ENCODE peak calls at places on chromosomes 7 and 10, in four cellular contexts. One of them, this sample, is unnamed.

GRCh38 chr7:36303202-36304098 is 86.2 kb upstream of the ANLN start:
- DNase-seq in spleen: no peak
- DNase-seq in RWPE1: peak
- DNase-seq in CD8-positive, alpha-beta T cell: no peak
- DNase-seq in this sample: peak

GRCh38 chr7:102232686-102233286 is 53.9 kb upstream of the SH2B2 start:
- DNase-seq in spleen: no peak
- DNase-seq in RWPE1: no peak
- DNase-seq in CD8-positive, alpha-beta T cell: no peak
- DNase-seq in this sample: no peak

GRCh38 chr10:120422459-120422858 is 34.6 kb upstream of the PLPP4 start:
- DNase-seq in spleen: no peak
- DNase-seq in RWPE1: peak
- DNase-seq in CD8-positive, alpha-beta T cell: no peak
- DNase-seq in this sample: peak

GRCh38 chr10:11697718-11698527 is 44.3 kb upstream of the ECHDC3 start:
- DNase-seq in spleen: no peak
- DNase-seq in RWPE1: no peak
- DNase-seq in CD8-positive, alpha-beta T cell: no peak
- DNase-seq in this sample: peak

GRCh38 chr7:80284848-80285247 is 150.2 kb downstream of the GNAI1 start:
- DNase-seq in spleen: no peak
- DNase-seq in RWPE1: peak
- DNase-seq in CD8-positive, alpha-beta T cell: no peak
- DNase-seq in this sample: peak

GRCh38 chr7:43491984-43492383 is 90.9 kb upstream of the STK17A start:
- DNase-seq in spleen: no peak
- DNase-seq in RWPE1: peak
- DNase-seq in CD8-positive, alpha-beta T cell: no peak
- DNase-seq in this sample: peak

GRCh38 chr7:137847418-137848050 is 760 bp upstream of the DGKI start:
- DNase-seq in spleen: no peak
- DNase-seq in RWPE1: no peak
- DNase-seq in CD8-positive, alpha-beta T cell: no peak
- DNase-seq in this sample: no peak

GRCh38 chr7:158638001-158638400 is 50.4 kb upstream of the PTPRN2 start:
- DNase-seq in spleen: no peak
- DNase-seq in RWPE1: no peak
- DNase-seq in CD8-positive, alpha-beta T cell: no peak
- DNase-seq in this sample: no peak

GRCh38 chr7:82204694-82205093 is 238.9 kb downstream of the CACNA2D1 start:
- DNase-seq in spleen: no peak
- DNase-seq in RWPE1: no peak
- DNase-seq in CD8-positive, alpha-beta T cell: no peak
- DNase-seq in this sample: peak

GRCh38 chr10:114615600-114616007 is 42.5 kb downstream of the ABLIM1 start:
- DNase-seq in spleen: no peak
- DNase-seq in RWPE1: no peak
- DNase-seq in CD8-positive, alpha-beta T cell: no peak
- DNase-seq in this sample: peak

GRCh38 chr10:20841419-20841818 is 55.7 kb downstream of the NEBL start:
- DNase-seq in spleen: no peak
- DNase-seq in RWPE1: no peak
- DNase-seq in CD8-positive, alpha-beta T cell: no peak
- DNase-seq in this sample: no peak

GRCh38 chr7:140723002-140723401 is 26.5 kb downstream of the NDUFB2 start:
- DNase-seq in spleen: no peak
- DNase-seq in RWPE1: no peak
- DNase-seq in CD8-positive, alpha-beta T cell: peak
- DNase-seq in this sample: no peak

GRCh38 chr10:5536486-5536885 is 11.7 kb downstream of the CALML3 start:
- DNase-seq in spleen: peak
- DNase-seq in RWPE1: no peak
- DNase-seq in CD8-positive, alpha-beta T cell: no peak
- DNase-seq in this sample: no peak

GRCh38 chr7:12211054-12212050 is at the start of gene TMEM106B:
- DNase-seq in spleen: peak
- DNase-seq in RWPE1: peak
- DNase-seq in CD8-positive, alpha-beta T cell: peak
- DNase-seq in this sample: peak
- TF ChIP-seq CTCF in spleen: no peak
- TF ChIP-seq CTCF in RWPE1: peak
- TF ChIP-seq CTCF in CD8-positive, alpha-beta T cell: peak
- TF ChIP-seq CTCF in this sample: peak

DNA sequence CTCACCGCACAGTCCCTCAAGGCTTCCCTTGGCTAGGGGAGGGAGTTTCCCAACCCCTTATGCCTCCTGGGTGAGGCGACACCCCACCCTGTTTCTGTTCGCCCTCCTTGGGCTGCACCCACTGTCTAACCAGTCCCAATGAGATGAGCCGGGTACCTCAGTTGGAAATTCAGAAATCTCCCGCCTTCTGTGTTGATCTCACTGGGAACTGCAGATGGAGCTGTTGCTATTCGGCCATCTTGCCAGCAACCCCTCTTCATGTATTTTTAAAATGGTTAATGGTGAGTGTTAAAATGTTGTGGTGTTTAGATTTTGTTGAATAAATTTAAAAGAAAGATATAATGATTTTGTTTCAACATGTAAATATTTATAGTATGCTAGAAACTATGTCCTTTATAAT is 22.0 kb downstream of the UMAD1 start:
- DNase-seq in spleen: no peak
- DNase-seq in RWPE1: no peak
- DNase-seq in CD8-positive, alpha-beta T cell: no peak
- DNase-seq in this sample: peak
- TF ChIP-seq CTCF in spleen: no peak
- TF ChIP-seq CTCF in RWPE1: peak
- TF ChIP-seq CTCF in CD8-positive, alpha-beta T cell: no peak
- TF ChIP-seq CTCF in this sample: peak

GRCh38 chr10:24722676-24723385 is 856 bp downstream of the ARHGAP21 start:
- DNase-seq in spleen: peak
- DNase-seq in RWPE1: no peak
- DNase-seq in CD8-positive, alpha-beta T cell: peak
- DNase-seq in this sample: peak

GRCh38 chr10:24720096-24720495 is 3.6 kb downstream of the ARHGAP21 start:
- DNase-seq in spleen: no peak
- DNase-seq in RWPE1: no peak
- DNase-seq in CD8-positive, alpha-beta T cell: no peak
- DNase-seq in this sample: peak

GRCh38 chr10:24722131-24722675 is 1.5 kb downstream of the ARHGAP21 start:
- DNase-seq in spleen: no peak
- DNase-seq in RWPE1: no peak
- DNase-seq in CD8-positive, alpha-beta T cell: no peak
- DNase-seq in this sample: peak

GRCh38 chr10:24723386-24723787 is 300 bp downstream of the ARHGAP21 start:
- DNase-seq in spleen: peak
- DNase-seq in RWPE1: no peak
- DNase-seq in CD8-positive, alpha-beta T cell: no peak
- DNase-seq in this sample: no peak

DNA sequence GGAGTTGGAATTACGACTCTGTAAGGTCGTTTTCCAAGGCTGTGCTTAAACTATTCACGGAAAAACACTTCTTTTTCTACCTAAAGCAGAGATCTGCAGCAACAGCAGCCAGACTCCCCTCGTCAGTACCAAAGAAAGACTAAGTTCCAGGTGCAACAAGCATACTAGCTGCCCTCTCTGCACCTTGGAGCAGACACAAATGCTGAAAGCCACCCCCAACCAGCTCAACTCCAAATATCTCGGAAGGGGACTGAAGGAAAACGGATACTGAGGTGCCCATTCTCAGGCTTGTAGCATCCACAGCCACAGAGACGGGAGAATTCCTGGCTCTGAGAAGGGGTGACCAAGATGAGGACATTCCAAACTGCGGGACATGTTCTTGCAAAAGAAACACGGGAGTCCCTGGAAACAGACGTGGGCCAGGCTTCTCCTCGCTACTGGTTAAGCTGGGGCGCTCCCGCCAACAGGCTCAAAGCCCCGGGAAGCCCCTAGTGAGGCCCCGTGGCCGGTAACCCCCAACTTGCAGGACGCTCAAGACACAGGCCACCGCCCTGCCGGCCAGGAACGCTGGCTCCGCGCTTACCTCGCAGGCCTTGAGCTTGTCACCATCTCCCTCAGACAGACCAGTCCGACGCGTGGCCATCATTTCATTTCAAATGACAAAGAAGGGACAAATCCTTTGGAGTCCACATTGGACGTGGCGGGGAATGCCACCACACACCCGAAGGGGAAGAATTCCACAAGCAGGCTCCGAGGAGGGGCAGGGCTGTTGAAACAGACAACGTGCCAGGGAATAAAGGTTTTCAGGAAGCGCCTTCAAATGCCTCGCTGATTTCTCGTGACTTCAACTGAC is 2.2 kb downstream of the ARHGAP21 start:
- DNase-seq in spleen: peak
- DNase-seq in RWPE1: no peak
- DNase-seq in CD8-positive, alpha-beta T cell: no peak
- DNase-seq in this sample: peak
- TF ChIP-seq CTCF in spleen: no peak
- TF ChIP-seq CTCF in RWPE1: no peak
- TF ChIP-seq CTCF in CD8-positive, alpha-beta T cell: no peak
- TF ChIP-seq CTCF in this sample: no peak

GRCh38 chr7:87219545-87220025 is at the start of gene TMEM243:
- DNase-seq in spleen: peak
- DNase-seq in RWPE1: peak
- DNase-seq in CD8-positive, alpha-beta T cell: peak
- DNase-seq in this sample: peak
- TF ChIP-seq CTCF in spleen: no peak
- TF ChIP-seq CTCF in RWPE1: no peak
- TF ChIP-seq CTCF in CD8-positive, alpha-beta T cell: peak
- TF ChIP-seq CTCF in this sample: no peak

DNA sequence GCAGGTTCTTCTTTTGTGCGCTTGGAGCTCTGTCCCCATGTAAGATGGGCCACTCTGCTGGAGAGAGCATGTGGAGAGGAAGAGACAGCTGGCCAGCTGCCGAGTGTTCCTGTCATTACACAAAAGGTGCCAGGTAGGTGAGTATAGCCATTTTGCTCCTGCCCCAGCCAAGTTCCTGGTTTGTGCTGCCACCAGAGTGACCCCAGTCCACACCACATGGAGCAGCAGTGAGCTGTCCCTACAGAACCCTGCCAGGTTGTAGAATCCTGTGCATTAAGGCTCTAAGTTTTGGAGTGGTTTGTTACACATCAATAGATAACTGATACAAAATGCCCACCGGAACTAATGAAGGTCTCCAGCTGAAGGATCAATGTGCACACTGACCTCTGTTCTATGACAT is 84.6 kb upstream of the GHITM start:
- DNase-seq in spleen: no peak
- DNase-seq in RWPE1: no peak
- DNase-seq in CD8-positive, alpha-beta T cell: no peak
- DNase-seq in this sample: no peak
- TF ChIP-seq CTCF in spleen: no peak
- TF ChIP-seq CTCF in RWPE1: no peak
- TF ChIP-seq CTCF in CD8-positive, alpha-beta T cell: no peak
- TF ChIP-seq CTCF in this sample: peak

GRCh38 chr7:133051066-133051465 is 30.8 kb downstream of the CHCHD3 start:
- DNase-seq in spleen: no peak
- DNase-seq in RWPE1: no peak
- DNase-seq in CD8-positive, alpha-beta T cell: no peak
- DNase-seq in this sample: no peak
- TF ChIP-seq CTCF in spleen: no peak
- TF ChIP-seq CTCF in RWPE1: no peak
- TF ChIP-seq CTCF in CD8-positive, alpha-beta T cell: no peak
- TF ChIP-seq CTCF in this sample: no peak

GRCh38 chr7:112079671-112080070 is 126.5 kb downstream of the DOCK4 start:
- DNase-seq in spleen: no peak
- DNase-seq in RWPE1: no peak
- DNase-seq in CD8-positive, alpha-beta T cell: no peak
- DNase-seq in this sample: no peak
- TF ChIP-seq CTCF in spleen: no peak
- TF ChIP-seq CTCF in RWPE1: peak
- TF ChIP-seq CTCF in CD8-positive, alpha-beta T cell: no peak
- TF ChIP-seq CTCF in this sample: no peak

DNA sequence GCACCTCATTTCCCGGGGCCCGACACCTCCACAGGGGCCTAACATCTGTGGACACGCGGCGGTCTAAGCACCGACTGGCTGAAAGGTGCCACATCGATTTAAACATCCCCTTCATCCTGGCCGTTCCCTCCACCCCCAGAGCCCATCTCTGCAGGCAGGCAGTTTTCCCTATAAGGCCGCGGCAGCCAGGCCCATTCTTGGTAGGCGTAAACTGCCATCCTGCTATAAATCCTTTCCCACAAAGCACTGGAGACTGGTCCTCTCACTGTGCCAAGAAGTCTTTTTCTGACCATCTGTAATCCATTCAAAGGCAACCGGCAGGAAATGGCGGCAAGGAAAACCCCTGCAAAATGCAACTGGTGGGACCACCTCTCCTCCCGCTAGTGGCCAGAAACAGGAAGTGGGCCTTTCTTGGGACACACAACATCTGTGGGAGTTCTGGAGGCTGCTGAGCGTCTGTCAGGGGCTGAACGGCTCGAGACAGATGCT is 22.4 kb downstream of the ATXN7L1 start:
- DNase-seq in spleen: no peak
- DNase-seq in RWPE1: no peak
- DNase-seq in CD8-positive, alpha-beta T cell: no peak
- DNase-seq in this sample: no peak
- TF ChIP-seq CTCF in spleen: no peak
- TF ChIP-seq CTCF in RWPE1: no peak
- TF ChIP-seq CTCF in CD8-positive, alpha-beta T cell: no peak
- TF ChIP-seq CTCF in this sample: no peak